ENCODE peak calls at places on chromosomes 16 and 17, in seven cellular contexts. One of them, this sample, is unnamed.
A peak's percentile ranks its signal among the peaks of the same experiment; 100 is the strongest.

GRCh38 chr17:58265902-58266875 is 14.5 kb downstream of the MPO start:
- DNase-seq in fibroblast of lung: no peak
- DNase-seq in BJ: no peak
- DNase-seq in HCT116: no peak
- DNase-seq in thoracic aorta: no peak
- DNase-seq in GM20000: no peak
- DNase-seq in GM23338: no peak
- DNase-seq in this sample: no peak

GRCh38 chr17:6446516-6447100 is 2.4 kb downstream of the PIMREG start:
- DNase-seq in fibroblast of lung: no peak
- DNase-seq in BJ: no peak
- DNase-seq in HCT116: no peak
- DNase-seq in thoracic aorta: no peak
- DNase-seq in GM20000: no peak
- DNase-seq in GM23338: no peak
- DNase-seq in this sample: no peak

GRCh38 chr17:63349478-63350000 is 96.6 kb downstream of the CYB561 start:
- DNase-seq in fibroblast of lung: peak; percentile 89
- DNase-seq in BJ: peak; percentile 61
- DNase-seq in HCT116: no peak
- DNase-seq in thoracic aorta: no peak
- DNase-seq in GM20000: no peak
- DNase-seq in GM23338: no peak
- DNase-seq in this sample: peak; percentile 70

GRCh38 chr16:24539850-24540484 is 601 bp downstream of the RBBP6 start:
- DNase-seq in fibroblast of lung: peak; percentile 61
- DNase-seq in BJ: no peak
- DNase-seq in HCT116: no peak
- DNase-seq in thoracic aorta: no peak
- DNase-seq in GM20000: no peak
- DNase-seq in GM23338: peak; percentile 33
- DNase-seq in this sample: peak; percentile 5

GRCh38 chr16:23835390-23836077 is at the start of gene PRKCB:
- DNase-seq in fibroblast of lung: peak; percentile 12
- DNase-seq in BJ: no peak
- DNase-seq in HCT116: no peak
- DNase-seq in thoracic aorta: no peak
- DNase-seq in GM20000: peak; percentile 97
- DNase-seq in GM23338: peak; percentile 96
- DNase-seq in this sample: no peak

GRCh38 chr16:67531247-67531646 is 2.6 kb downstream of the RIPOR1 start:
- DNase-seq in fibroblast of lung: no peak
- DNase-seq in BJ: no peak
- DNase-seq in HCT116: no peak
- DNase-seq in thoracic aorta: no peak
- DNase-seq in GM20000: no peak
- DNase-seq in GM23338: no peak
- DNase-seq in this sample: no peak

GRCh38 chr17:31061678-31062077 is 33.1 kb upstream of the NF1 start:
- DNase-seq in fibroblast of lung: no peak
- DNase-seq in BJ: no peak
- DNase-seq in HCT116: no peak
- DNase-seq in thoracic aorta: no peak
- DNase-seq in GM20000: no peak
- DNase-seq in GM23338: peak; percentile 75
- DNase-seq in this sample: no peak

GRCh38 chr17:46862949-46863348 is 11.6 kb downstream of the WNT9B start:
- DNase-seq in fibroblast of lung: no peak
- DNase-seq in BJ: no peak
- DNase-seq in HCT116: no peak
- DNase-seq in thoracic aorta: no peak
- DNase-seq in GM20000: no peak
- DNase-seq in GM23338: peak; percentile 89
- DNase-seq in this sample: no peak

GRCh38 chr16:11557811-11558210 is 28.9 kb downstream of the LITAF start:
- DNase-seq in fibroblast of lung: no peak
- DNase-seq in BJ: no peak
- DNase-seq in HCT116: no peak
- DNase-seq in thoracic aorta: no peak
- DNase-seq in GM20000: no peak
- DNase-seq in GM23338: no peak
- DNase-seq in this sample: no peak

GRCh38 chr17:71402661-71403141 is 718.1 kb upstream of the SOX9 start:
- DNase-seq in fibroblast of lung: no peak
- DNase-seq in BJ: no peak
- DNase-seq in HCT116: no peak
- DNase-seq in thoracic aorta: no peak
- DNase-seq in GM20000: no peak
- DNase-seq in GM23338: no peak
- DNase-seq in this sample: no peak

GRCh38 chr17:21042434-21043295 is at the start of gene USP22:
- DNase-seq in fibroblast of lung: no peak
- DNase-seq in BJ: no peak
- DNase-seq in HCT116: no peak
- DNase-seq in thoracic aorta: no peak
- DNase-seq in GM20000: peak; percentile 94
- DNase-seq in GM23338: no peak
- DNase-seq in this sample: no peak

GRCh38 chr17:1720856-1721386 is 3.6 kb upstream of the WDR81 start:
- DNase-seq in fibroblast of lung: peak; percentile 41
- DNase-seq in BJ: no peak
- DNase-seq in HCT116: peak; percentile 61
- DNase-seq in thoracic aorta: no peak
- DNase-seq in GM20000: peak; percentile 59
- DNase-seq in GM23338: peak; percentile 77
- DNase-seq in this sample: no peak

GRCh38 chr17:39636927-39637736 is at the start of gene STARD3:
- DNase-seq in fibroblast of lung: peak; percentile 88
- DNase-seq in BJ: no peak
- DNase-seq in HCT116: peak; percentile 73
- DNase-seq in thoracic aorta: peak; percentile 44
- DNase-seq in GM20000: peak; percentile 98
- DNase-seq in GM23338: peak; percentile 95
- DNase-seq in this sample: peak; percentile 72

DNA sequence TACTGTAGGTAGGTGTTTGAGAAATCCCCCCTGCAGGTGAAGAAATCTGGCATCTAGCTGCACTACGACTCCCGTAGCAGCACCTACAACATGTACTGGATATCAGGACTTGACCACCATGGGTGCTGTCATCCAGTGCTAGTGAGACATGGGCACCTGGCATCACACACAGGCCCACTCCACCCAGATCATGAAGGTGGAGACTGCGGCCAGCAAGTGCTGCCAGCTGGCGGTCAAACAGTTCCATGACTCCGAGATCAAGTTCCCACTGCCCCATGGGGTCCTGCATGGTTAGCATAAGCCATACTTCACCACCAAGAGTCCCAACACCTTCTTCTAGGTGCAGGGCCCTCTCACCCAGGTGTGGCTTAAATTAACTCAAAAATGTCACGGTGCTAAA is 213.0 kb upstream of the C17orf78 start:
- DNase-seq in fibroblast of lung: no peak
- DNase-seq in BJ: no peak
- DNase-seq in HCT116: no peak
- DNase-seq in thoracic aorta: no peak
- DNase-seq in GM20000: no peak
- DNase-seq in GM23338: no peak
- DNase-seq in this sample: no peak
- TF ChIP-seq CTCF in fibroblast of lung: no peak
- TF ChIP-seq CTCF in BJ: no peak
- TF ChIP-seq CTCF in HCT116: no peak
- TF ChIP-seq CTCF in thoracic aorta: no peak
- TF ChIP-seq CTCF in GM20000: no peak
- TF ChIP-seq CTCF in GM23338: no peak
- TF ChIP-seq CTCF in this sample: no peak

GRCh38 chr17:68740555-68741447 is 139.6 kb upstream of the FAM20A start:
- DNase-seq in fibroblast of lung: no peak
- DNase-seq in BJ: no peak
- DNase-seq in HCT116: no peak
- DNase-seq in thoracic aorta: no peak
- DNase-seq in GM20000: no peak
- DNase-seq in GM23338: no peak
- DNase-seq in this sample: no peak
- TF ChIP-seq CTCF in fibroblast of lung: no peak
- TF ChIP-seq CTCF in BJ: no peak
- TF ChIP-seq CTCF in HCT116: peak; percentile 84
- TF ChIP-seq CTCF in thoracic aorta: no peak
- TF ChIP-seq CTCF in GM20000: no peak
- TF ChIP-seq CTCF in GM23338: peak; percentile 27
- TF ChIP-seq CTCF in this sample: no peak

DNA sequence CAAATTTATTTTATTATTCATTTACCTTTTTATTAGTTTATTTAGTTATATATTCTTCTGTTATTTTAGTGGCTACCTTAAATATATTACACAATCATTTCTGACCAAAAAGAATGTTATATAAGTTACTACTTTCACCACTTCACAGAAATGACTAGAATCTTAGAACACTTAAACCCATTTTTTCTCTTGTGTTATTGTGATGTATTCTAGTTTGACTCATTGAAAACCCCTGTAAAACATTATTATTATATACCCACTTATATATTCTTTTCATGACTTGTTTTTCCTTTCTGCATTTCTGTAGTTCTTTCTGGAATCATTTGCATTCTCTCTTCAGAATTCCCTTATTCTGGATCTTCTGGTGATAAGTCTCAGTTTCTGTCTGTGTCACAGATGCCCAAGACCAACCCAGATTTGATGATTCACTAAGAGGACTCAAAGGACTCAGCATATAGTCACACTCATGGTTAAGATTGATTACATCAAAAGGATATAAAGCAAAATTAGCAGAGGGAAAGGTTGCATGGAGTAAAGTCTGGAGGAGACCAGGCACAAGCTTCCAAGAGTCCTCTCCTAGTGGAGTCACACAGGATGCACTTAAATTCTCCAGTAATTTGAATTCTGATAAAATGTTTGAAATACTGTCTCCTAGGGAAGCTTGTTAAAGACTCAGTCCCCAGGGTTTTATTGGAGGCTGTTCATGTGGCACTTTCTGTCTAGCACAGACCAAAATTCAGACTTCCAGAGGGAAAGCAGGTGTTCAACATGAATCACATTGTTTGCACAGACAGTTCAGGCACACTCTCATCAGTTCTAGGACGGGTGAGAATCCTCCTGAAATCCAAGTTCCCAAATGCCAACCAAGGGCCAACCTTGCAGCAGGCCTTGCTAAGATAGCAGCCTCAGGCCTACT is 7.7 kb downstream of the GINS3 start:
- DNase-seq in fibroblast of lung: peak; percentile 12
- DNase-seq in BJ: no peak
- DNase-seq in HCT116: no peak
- DNase-seq in thoracic aorta: no peak
- DNase-seq in GM20000: no peak
- DNase-seq in GM23338: no peak
- DNase-seq in this sample: no peak
- TF ChIP-seq CTCF in fibroblast of lung: no peak
- TF ChIP-seq CTCF in BJ: no peak
- TF ChIP-seq CTCF in HCT116: no peak
- TF ChIP-seq CTCF in thoracic aorta: no peak
- TF ChIP-seq CTCF in GM20000: no peak
- TF ChIP-seq CTCF in GM23338: no peak
- TF ChIP-seq CTCF in this sample: no peak

GRCh38 chr16:58820359-58820758 is 86.2 kb upstream of the GOT2 start:
- DNase-seq in fibroblast of lung: no peak
- DNase-seq in BJ: peak; percentile 14
- DNase-seq in HCT116: no peak
- DNase-seq in thoracic aorta: no peak
- DNase-seq in GM20000: no peak
- DNase-seq in GM23338: no peak
- DNase-seq in this sample: no peak

GRCh38 chr16:58821886-58822285 is 87.8 kb upstream of the GOT2 start:
- DNase-seq in fibroblast of lung: no peak
- DNase-seq in BJ: no peak
- DNase-seq in HCT116: no peak
- DNase-seq in thoracic aorta: no peak
- DNase-seq in GM20000: no peak
- DNase-seq in GM23338: no peak
- DNase-seq in this sample: no peak
- TF ChIP-seq CTCF in fibroblast of lung: no peak
- TF ChIP-seq CTCF in BJ: no peak
- TF ChIP-seq CTCF in HCT116: no peak
- TF ChIP-seq CTCF in thoracic aorta: no peak
- TF ChIP-seq CTCF in GM20000: no peak
- TF ChIP-seq CTCF in GM23338: no peak
- TF ChIP-seq CTCF in this sample: no peak

GRCh38 chr16:76854234-76854633 is 336.8 kb upstream of the MON1B start:
- DNase-seq in fibroblast of lung: no peak
- DNase-seq in BJ: no peak
- DNase-seq in HCT116: no peak
- DNase-seq in thoracic aorta: no peak
- DNase-seq in GM20000: no peak
- DNase-seq in GM23338: peak; percentile 27
- DNase-seq in this sample: no peak
- TF ChIP-seq CTCF in fibroblast of lung: peak; percentile 19
- TF ChIP-seq CTCF in BJ: no peak
- TF ChIP-seq CTCF in HCT116: no peak
- TF ChIP-seq CTCF in thoracic aorta: no peak
- TF ChIP-seq CTCF in GM20000: no peak
- TF ChIP-seq CTCF in GM23338: peak; percentile 41
- TF ChIP-seq CTCF in this sample: peak; percentile 49

DNA sequence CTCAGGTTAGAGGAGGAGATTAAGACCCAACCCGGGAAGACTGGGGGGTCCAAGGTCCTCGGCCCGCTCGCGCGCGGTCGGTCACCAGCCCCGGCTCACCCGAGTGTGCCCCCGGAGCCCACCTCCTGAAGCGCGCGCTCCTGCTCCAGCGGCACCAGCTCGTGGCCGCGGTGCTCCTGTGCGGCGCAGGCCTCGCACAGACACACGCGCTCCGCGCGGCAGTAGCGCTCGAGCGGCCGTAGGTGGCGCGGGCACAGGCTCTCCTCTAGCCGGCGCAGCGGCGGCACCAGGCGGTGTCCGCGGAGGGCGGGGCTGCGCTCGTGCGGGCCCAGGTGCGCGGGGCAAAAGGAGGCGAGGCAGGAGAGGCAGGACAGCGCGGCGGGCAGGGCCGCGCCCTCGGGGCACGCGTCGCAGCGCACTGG is 618 bp downstream of the TRIM47 start:
- DNase-seq in fibroblast of lung: peak; percentile 72
- DNase-seq in BJ: no peak
- DNase-seq in HCT116: no peak
- DNase-seq in thoracic aorta: no peak
- DNase-seq in GM20000: peak; percentile 85
- DNase-seq in GM23338: peak; percentile 91
- DNase-seq in this sample: no peak
- TF ChIP-seq CTCF in fibroblast of lung: peak; percentile 36
- TF ChIP-seq CTCF in BJ: peak; percentile 35
- TF ChIP-seq CTCF in HCT116: peak; percentile 49
- TF ChIP-seq CTCF in thoracic aorta: peak; percentile 47
- TF ChIP-seq CTCF in GM20000: peak; percentile 18
- TF ChIP-seq CTCF in GM23338: peak; percentile 47
- TF ChIP-seq CTCF in this sample: peak; percentile 17

GRCh38 chr17:79090503-79091372 is 16.1 kb downstream of the ENGASE start:
- DNase-seq in fibroblast of lung: peak; percentile 12
- DNase-seq in BJ: no peak
- DNase-seq in HCT116: no peak
- DNase-seq in thoracic aorta: no peak
- DNase-seq in GM20000: no peak
- DNase-seq in GM23338: peak; percentile 68
- DNase-seq in this sample: no peak
- TF ChIP-seq CTCF in fibroblast of lung: peak; percentile 42
- TF ChIP-seq CTCF in BJ: peak; percentile 49
- TF ChIP-seq CTCF in HCT116: no peak
- TF ChIP-seq CTCF in thoracic aorta: peak; percentile 30
- TF ChIP-seq CTCF in GM20000: no peak
- TF ChIP-seq CTCF in GM23338: no peak
- TF ChIP-seq CTCF in this sample: peak; percentile 28

GRCh38 chr17:50739098-50739497 is 19.7 kb downstream of the LUC7L3 start:
- DNase-seq in fibroblast of lung: no peak
- DNase-seq in BJ: no peak
- DNase-seq in HCT116: no peak
- DNase-seq in thoracic aorta: no peak
- DNase-seq in GM20000: no peak
- DNase-seq in GM23338: no peak
- DNase-seq in this sample: no peak
- TF ChIP-seq CTCF in fibroblast of lung: no peak
- TF ChIP-seq CTCF in BJ: no peak
- TF ChIP-seq CTCF in HCT116: no peak
- TF ChIP-seq CTCF in thoracic aorta: no peak
- TF ChIP-seq CTCF in GM20000: no peak
- TF ChIP-seq CTCF in GM23338: no peak
- TF ChIP-seq CTCF in this sample: no peak

This sample was measured in AG09319.